ENCODE peak calls at places on chromosomes 16 and 17, in four cellular contexts. L, G, N and P are unnamed samples.

GRCh38 chr16:87439926-87440325 is 47.8 kb downstream of the MAP1LC3B start:
- DNase-seq in G (no peak), N (no peak), L (no peak), P (no peak)

GRCh38 chr17:76092526-76093413 is 10.8 kb downstream of the EXOC7 start:
- DNase-seq in G (no peak), L (no peak), N (peak), P (no peak)

GRCh38 chr16:49277766-49278566 is 3.7 kb downstream of the CBLN1 start:
- DNase-seq in L (peak), G (no peak), N (no peak), P (no peak)

GRCh38 chr16:31458073-31458834 is 1.0 kb upstream of the ARMC5 start:
- DNase-seq in L (peak), G (no peak), N (no peak), P (no peak)

GRCh38 chr17:73770115-73770848 is 126.0 kb upstream of the SDK2 start:
- DNase-seq in L (no peak), G (no peak), N (no peak), P (peak)

GRCh38 chr17:27351741-27352140 is 57.8 kb downstream of the WSB1 start:
- DNase-seq in N (no peak), L (no peak), G (no peak), P (no peak)

GRCh38 chr16:74623214-74623842 is 16.4 kb upstream of the GLG1 start:
- DNase-seq in L (no peak), N (no peak), G (no peak), P (no peak)

GRCh38 chr17:79851461-79851817 is 12.2 kb upstream of the CBX4 start:
- DNase-seq in N (no peak), L (no peak), G (no peak), P (no peak)

GRCh38 chr16:55030944-55031343 is 100.3 kb downstream of the IRX5 start:
- DNase-seq in G (no peak), L (no peak), N (no peak), P (no peak)

GRCh38 chr17:62126292-62126691 is 61.2 kb upstream of the MED13 start:
- DNase-seq in N (no peak), L (no peak), G (no peak), P (no peak)

GRCh38 chr16:12191102-12191501 is 214.6 kb downstream of the SNX29 start:
- DNase-seq in N (no peak), G (no peak), L (no peak), P (no peak)

GRCh38 chr17:72413077-72414031 is 292.5 kb downstream of the SOX9 start:
- DNase-seq in G (no peak), L (no peak), N (no peak), P (no peak)

GRCh38 chr17:45852535-45853297 is 8.0 kb downstream of the SPPL2C start:
- DNase-seq in N (no peak), G (no peak), L (peak), P (peak)

GRCh38 chr17:32870969-32871368 is 6.0 kb downstream of the MYO1D start:
- DNase-seq in L (no peak), G (no peak), N (no peak), P (no peak)

GRCh38 chr16:83619381-83620150 is 188.2 kb upstream of the HSBP1 start:
- DNase-seq in L (no peak), N (no peak), G (no peak), P (no peak)

GRCh38 chr17:13078591-13078990 is 60.8 kb upstream of the ELAC2 start:
- DNase-seq in N (no peak), G (no peak), L (no peak), P (no peak)

GRCh38 chr17:65071861-65072260 is 15.3 kb upstream of the GNA13 start:
- DNase-seq in G (no peak), N (no peak), L (no peak), P (no peak)

GRCh38 chr17:8441690-8442089 is 6.0 kb downstream of the NDEL1 start:
- DNase-seq in L (no peak), G (no peak), N (no peak), P (no peak)

GRCh38 chr17:28716740-28717577 is 709 bp downstream of the RAB34 start:
- DNase-seq in G (no peak), L (no peak), N (no peak), P (no peak)

GRCh38 chr17:5707482-5707881 is 123.2 kb upstream of the NLRP1 start:
- DNase-seq in N (no peak), G (no peak), L (no peak), P (no peak)

GRCh38 chr17:1229354-1229890 is 40.8 kb upstream of the BHLHA9 start:
- DNase-seq in L (peak), N (peak), G (no peak), P (no peak)

GRCh38 chr16:61858996-61859395 is 177.2 kb downstream of the CDH8 start:
- DNase-seq in G (no peak), N (no peak), L (no peak), P (no peak)

DNA sequence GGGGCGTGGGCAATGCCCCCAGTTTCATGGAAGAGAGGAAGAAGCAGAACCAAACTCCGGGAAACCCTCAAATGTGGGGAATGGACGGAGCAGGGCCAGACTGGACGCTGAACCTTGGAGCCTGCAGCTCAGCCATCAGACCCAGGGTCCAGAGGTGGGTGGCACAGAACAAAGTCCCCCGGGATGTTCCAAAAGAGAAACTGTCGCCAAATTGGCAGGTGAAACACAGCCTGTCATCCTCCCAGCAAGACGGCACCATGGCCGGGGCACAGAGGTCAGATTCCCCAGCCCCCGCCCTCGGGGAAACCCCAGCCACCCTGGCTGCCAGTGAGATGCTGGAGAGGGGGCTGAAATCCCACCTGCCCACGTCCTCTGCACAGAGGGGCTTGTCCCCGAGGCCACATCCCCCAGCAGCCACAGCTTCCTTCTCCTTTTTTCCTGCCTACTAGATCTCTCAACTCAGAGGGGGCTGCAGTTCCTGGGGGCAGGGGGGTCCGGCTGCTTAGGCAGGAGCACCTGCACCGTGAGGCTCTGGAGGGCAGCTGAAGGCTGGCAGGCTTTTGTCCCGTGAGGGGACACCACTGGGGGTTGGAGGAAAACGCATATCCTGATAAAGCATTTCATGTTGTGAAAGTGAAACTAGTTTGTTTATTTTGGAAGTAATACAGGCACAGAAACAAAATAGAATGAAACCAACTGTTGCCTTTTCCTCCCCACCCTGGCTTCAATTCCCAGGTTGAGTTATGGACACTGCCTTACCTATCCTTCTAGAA is 1.2 kb upstream of the SECTM1 start:
- DNase-seq in G (no peak), L (no peak), N (no peak), P (no peak)
- TF ChIP-seq POLR2AphosphoS5 in G (no peak), L (no peak), N (no peak), P (no peak)

GRCh38 chr17:81081217-81081616 is 46.3 kb downstream of the BAIAP2 start:
- DNase-seq in N (no peak), G (no peak), L (no peak), P (no peak)

GRCh38 chr17:81082177-81083073 is 47.5 kb downstream of the BAIAP2 start:
- DNase-seq in G (no peak), N (no peak), L (no peak), P (no peak)

GRCh38 chr17:81081619-81082176 is 46.7 kb downstream of the BAIAP2 start:
- DNase-seq in G (no peak), L (no peak), N (no peak), P (no peak)

GRCh38 chr17:81084691-81085419 is 49.9 kb downstream of the BAIAP2 start:
- DNase-seq in N (no peak), G (no peak), L (no peak), P (no peak)

GRCh38 chr17:81083125-81083765 is 48.3 kb downstream of the BAIAP2 start:
- DNase-seq in G (no peak), N (no peak), L (no peak), P (no peak)
- TF ChIP-seq POLR2AphosphoS5 in G (no peak), N (no peak), L (no peak), P (no peak)

GRCh38 chr16:65547799-65548446 is 426.1 kb upstream of the CDH11 start:
- DNase-seq in G (no peak), N (no peak), L (no peak), P (no peak)
- TF ChIP-seq POLR2AphosphoS5 in G (no peak), N (no peak), L (no peak), P (no peak)

DNA sequence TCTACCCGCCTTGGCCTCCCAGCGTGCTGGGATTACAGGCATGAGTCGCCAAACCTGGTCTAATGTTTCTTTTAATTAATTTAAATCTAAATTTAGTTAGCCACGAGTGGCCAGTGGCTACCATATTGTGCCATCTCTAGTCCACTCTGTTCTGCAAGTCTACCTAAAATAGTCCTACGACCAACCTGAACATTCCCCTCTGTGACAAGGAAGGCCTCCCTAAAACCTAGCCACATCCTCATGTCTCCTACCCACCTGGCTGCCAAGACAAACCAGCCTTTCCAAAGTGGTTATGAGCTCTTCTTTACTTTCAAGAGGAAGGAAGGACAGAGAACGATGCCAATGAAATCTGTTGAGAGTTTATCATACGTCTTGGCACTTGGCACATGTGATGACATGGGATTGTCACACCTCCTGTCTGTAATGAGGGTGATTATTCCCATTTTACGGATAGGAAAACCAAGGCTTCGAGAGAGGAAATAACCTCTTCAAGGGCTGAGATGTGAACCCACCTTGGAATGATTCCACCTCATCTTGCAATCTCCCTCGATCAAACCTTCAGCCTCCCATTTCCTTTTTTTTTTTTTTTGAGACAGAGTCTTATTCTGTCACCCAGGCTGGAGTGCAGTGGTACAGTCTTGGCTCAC is 19.7 kb downstream of the MYH11 start:
- DNase-seq in L (no peak), N (no peak), G (no peak), P (no peak)
- TF ChIP-seq POLR2AphosphoS5 in L (no peak), N (no peak), G (no peak), P (no peak)

GRCh38 chr17:78038748-78039288 is 80.3 kb downstream of the TNRC6C start:
- DNase-seq in L (no peak), N (no peak), G (no peak), P (no peak)

GRCh38 chr17:78042542-78042941 is 84.0 kb downstream of the TNRC6C start:
- DNase-seq in G (no peak), N (no peak), L (no peak), P (no peak)

GRCh38 chr17:78041401-78042179 is 83.1 kb downstream of the TNRC6C start:
- DNase-seq in G (no peak), L (no peak), N (no peak), P (no peak)

GRCh38 chr17:78039581-78039980 is 81.1 kb downstream of the TNRC6C start:
- DNase-seq in L (no peak), N (no peak), G (no peak), P (no peak)

GRCh38 chr17:78040561-78041400 is 82.3 kb downstream of the TNRC6C start:
- DNase-seq in G (peak), L (no peak), N (no peak), P (no peak)
- TF ChIP-seq POLR2AphosphoS5 in G (peak), L (no peak), N (no peak), P (no peak)

DNA sequence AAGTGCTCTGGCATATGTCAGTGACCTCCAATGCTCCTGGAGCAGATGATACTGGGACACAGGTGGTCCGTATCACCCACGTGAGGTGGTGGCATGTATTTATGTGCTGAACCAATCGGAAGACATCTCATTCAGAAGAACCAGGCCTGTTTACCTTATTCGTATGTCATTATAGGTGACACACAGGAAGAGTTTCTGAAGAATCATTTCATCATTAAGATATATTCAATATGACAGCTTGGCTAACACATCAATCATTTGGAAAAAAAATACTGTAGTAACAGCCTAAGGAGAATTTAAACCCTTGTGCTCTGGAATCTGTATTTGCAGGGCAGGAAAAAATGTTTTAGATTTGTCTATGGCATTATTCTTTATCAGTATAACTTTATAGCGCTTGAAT is 44.6 kb downstream of the RBFOX1 start:
- DNase-seq in N (no peak), G (no peak), L (no peak), P (no peak)
- TF ChIP-seq POLR2AphosphoS5 in N (no peak), G (no peak), L (no peak), P (no peak)

GRCh38 chr16:70614208-70614951 is 32.0 kb upstream of the IL34 start:
- DNase-seq in L (no peak), G (no peak), N (no peak), P (no peak)

GRCh38 chr16:70610273-70611223 is 35.8 kb upstream of the IL34 start:
- DNase-seq in N (no peak), L (no peak), G (no peak), P (no peak)

GRCh38 chr16:70611224-70611598 is 35.1 kb upstream of the IL34 start:
- DNase-seq in G (no peak), L (peak), N (no peak), P (no peak)

GRCh38 chr16:70612931-70613330 is 33.4 kb upstream of the IL34 start:
- DNase-seq in L (no peak), N (no peak), G (no peak), P (no peak)

GRCh38 chr16:70611785-70612303 is 34.5 kb upstream of the IL34 start:
- DNase-seq in L (no peak), G (no peak), N (no peak), P (no peak)
- TF ChIP-seq POLR2AphosphoS5 in L (no peak), G (no peak), N (no peak), P (no peak)

GRCh38 chr17:40456396-40456951 is 13.2 kb downstream of the IGFBP4 start:
- DNase-seq in N (no peak), G (no peak), L (no peak), P (no peak)
- TF ChIP-seq POLR2AphosphoS5 in N (no peak), G (no peak), L (no peak), P (no peak)